ENCODE peak calls at places on chromosomes 13 and 19, in eight cellular contexts. K, J, F, T, I, Q, U and C are unnamed samples.

GRCh38 chr13:107713314-107713713 is 502.0 kb downstream of the LIG4 start:
- DNase-seq in K (no peak), J (no peak), F (no peak), T (no peak), I (no peak), Q (no peak), U (no peak), C (no peak)

GRCh38 chr13:18992791-18993190 is 188.8 kb downstream of the TUBA3C start:
- DNase-seq in K (no peak), J (no peak), F (no peak), T (no peak), I (no peak), Q (no peak), U (no peak), C (no peak)

GRCh38 chr13:26254583-26255102 is 714 bp downstream of the CDK8 start:
- DNase-seq in K (peak; percentile 55), J (peak; percentile 66), F (peak; percentile 67), T (peak; percentile 39), I (peak; percentile 43), Q (peak; percentile 47), U (peak; percentile 14), C (peak; percentile 49)

GRCh38 chr13:113117335-113117872 is 5.2 kb upstream of the F10 start:
- DNase-seq in K (no peak), J (no peak), F (no peak), T (no peak), I (no peak), Q (no peak), U (no peak), C (no peak)

GRCh38 chr19:32570081-32570785 is 10.8 kb upstream of the PDCD5 start:
- DNase-seq in K (peak; percentile 49), J (no peak), F (peak; percentile 43), T (peak; percentile 26), I (peak; percentile 74), Q (peak; percentile 74), U (no peak), C (peak; percentile 68)

GRCh38 chr19:42333018-42333417 is 7.6 kb downstream of the MEGF8 start:
- DNase-seq in K (no peak), J (no peak), F (no peak), T (no peak), I (no peak), Q (no peak), U (no peak), C (no peak)

GRCh38 chr19:46176116-46176860 is 28.2 kb downstream of the IGFL2 start:
- DNase-seq in K (no peak), J (no peak), F (no peak), T (no peak), I (no peak), Q (no peak), U (no peak), C (no peak)

GRCh38 chr19:15869109-15869555 is 28.7 kb downstream of the CYP4F2 start:
- DNase-seq in K (peak; percentile 19), J (no peak), F (no peak), T (peak; percentile 1), I (peak; percentile 6), Q (peak; percentile 43), U (peak; percentile 7), C (peak; percentile 66)